ENCODE peak calls at places on chromosomes 3 and 15, in five cellular contexts. One of them, this sample, is unnamed.

GRCh38 chr15:34795267-34796081 is at the start of gene ACTC1:
- DNase-seq in endothelial cell of umbilical vein: peak; percentile 41
- DNase-seq in GM12878: no peak
- DNase-seq in H1: peak; percentile 82
- DNase-seq in HCT116: no peak
- DNase-seq in this sample: peak; percentile 27

GRCh38 chr3:197508051-197508451 is 47.7 kb downstream of the BDH1 start:
- DNase-seq in HCT116: no peak
- DNase-seq in endothelial cell of umbilical vein: no peak
- DNase-seq in H1: no peak
- DNase-seq in GM12878: no peak
- DNase-seq in this sample: no peak

GRCh38 chr3:74692-75243 is 121.8 kb upstream of the CHL1 start:
- DNase-seq in HCT116: no peak
- DNase-seq in endothelial cell of umbilical vein: no peak
- DNase-seq in H1: no peak
- DNase-seq in GM12878: no peak
- DNase-seq in this sample: no peak

GRCh38 chr3:55697177-55697865 is 210.2 kb upstream of the WNT5A start:
- DNase-seq in HCT116: no peak
- DNase-seq in H1: no peak
- DNase-seq in GM12878: no peak
- DNase-seq in endothelial cell of umbilical vein: no peak
- DNase-seq in this sample: no peak

GRCh38 chr3:14210281-14210670 is 31.7 kb downstream of the LSM3 start:
- DNase-seq in GM12878: no peak
- DNase-seq in endothelial cell of umbilical vein: no peak
- DNase-seq in H1: no peak
- DNase-seq in HCT116: no peak
- DNase-seq in this sample: no peak

GRCh38 chr15:49860101-49860500 is 239.3 kb downstream of the DTWD1 start:
- DNase-seq in GM12878: no peak
- DNase-seq in HCT116: no peak
- DNase-seq in H1: no peak
- DNase-seq in endothelial cell of umbilical vein: no peak
- DNase-seq in this sample: no peak

GRCh38 chr3:117910820-117911524 is 1123.7 kb downstream of the IGSF11 start:
- DNase-seq in GM12878: no peak
- DNase-seq in H1: no peak
- DNase-seq in endothelial cell of umbilical vein: no peak
- DNase-seq in HCT116: no peak
- DNase-seq in this sample: peak; percentile 26

GRCh38 chr3:87350367-87351199 is 74.2 kb upstream of the POU1F1 start:
- DNase-seq in GM12878: no peak
- DNase-seq in HCT116: peak; percentile 38
- DNase-seq in H1: no peak
- DNase-seq in endothelial cell of umbilical vein: peak; percentile 67
- DNase-seq in this sample: no peak

GRCh38 chr3:71771884-71772283 is 13.1 kb downstream of the PROK2 start:
- DNase-seq in endothelial cell of umbilical vein: no peak
- DNase-seq in H1: no peak
- DNase-seq in GM12878: no peak
- DNase-seq in HCT116: no peak
- DNase-seq in this sample: no peak

GRCh38 chr3:10999516-10999915 is 7.0 kb downstream of the SLC6A1 start:
- DNase-seq in GM12878: no peak
- DNase-seq in HCT116: no peak
- DNase-seq in H1: no peak
- DNase-seq in endothelial cell of umbilical vein: no peak
- DNase-seq in this sample: no peak

GRCh38 chr3:134357261-134357913 is 16.9 kb downstream of the AMOTL2 start:
- DNase-seq in H1: no peak
- DNase-seq in HCT116: no peak
- DNase-seq in GM12878: no peak
- DNase-seq in endothelial cell of umbilical vein: no peak
- DNase-seq in this sample: no peak

GRCh38 chr3:134092231-134092701 is 62.5 kb upstream of the SLCO2A1 start:
- DNase-seq in endothelial cell of umbilical vein: no peak
- DNase-seq in H1: no peak
- DNase-seq in HCT116: no peak
- DNase-seq in GM12878: no peak
- DNase-seq in this sample: no peak

GRCh38 chr3:172063456-172064432 is 24.4 kb downstream of the FNDC3B start:
- DNase-seq in GM12878: no peak
- DNase-seq in HCT116: no peak
- DNase-seq in H1: no peak
- DNase-seq in endothelial cell of umbilical vein: no peak
- DNase-seq in this sample: no peak

GRCh38 chr3:5580821-5581220 is 393.3 kb downstream of the EDEM1 start:
- DNase-seq in H1: no peak
- DNase-seq in GM12878: no peak
- DNase-seq in endothelial cell of umbilical vein: no peak
- DNase-seq in HCT116: no peak
- DNase-seq in this sample: no peak

GRCh38 chr3:76063019-76063418 is 277.7 kb upstream of the ZNF717 start:
- DNase-seq in GM12878: no peak
- DNase-seq in H1: no peak
- DNase-seq in HCT116: no peak
- DNase-seq in endothelial cell of umbilical vein: no peak
- DNase-seq in this sample: no peak

GRCh38 chr15:99176757-99177156 is 71.9 kb downstream of the SYNM start:
- DNase-seq in H1: no peak
- DNase-seq in endothelial cell of umbilical vein: no peak
- DNase-seq in GM12878: no peak
- DNase-seq in HCT116: no peak
- DNase-seq in this sample: no peak

GRCh38 chr15:51621917-51622268 is 678 bp downstream of the DMXL2 start:
- DNase-seq in endothelial cell of umbilical vein: peak; percentile 71
- DNase-seq in HCT116: peak; percentile 21
- DNase-seq in H1: peak; percentile 72
- DNase-seq in GM12878: no peak
- DNase-seq in this sample: peak; percentile 42

GRCh38 chr3:1135194-1135593 is 42.4 kb downstream of the CNTN6 start:
- DNase-seq in H1: no peak
- DNase-seq in endothelial cell of umbilical vein: no peak
- DNase-seq in GM12878: no peak
- DNase-seq in HCT116: no peak
- DNase-seq in this sample: no peak

GRCh38 chr15:25811481-25811906 is 51.6 kb downstream of the ATP10A start:
- DNase-seq in H1: no peak
- DNase-seq in endothelial cell of umbilical vein: no peak
- DNase-seq in GM12878: peak; percentile 37
- DNase-seq in HCT116: no peak
- DNase-seq in this sample: no peak

GRCh38 chr15:23564798-23565394 is 578 bp upstream of the MKRN3 start:
- DNase-seq in H1: no peak
- DNase-seq in GM12878: no peak
- DNase-seq in HCT116: no peak
- DNase-seq in endothelial cell of umbilical vein: peak; percentile 1
- DNase-seq in this sample: no peak

GRCh38 chr15:79849789-79850188 is 47.0 kb downstream of the MTHFS start:
- DNase-seq in endothelial cell of umbilical vein: peak; percentile 40
- DNase-seq in HCT116: no peak
- DNase-seq in H1: peak; percentile 58
- DNase-seq in GM12878: no peak
- DNase-seq in this sample: peak; percentile 35

GRCh38 chr3:4689021-4689420 is 195.9 kb downstream of the ITPR1 start:
- DNase-seq in GM12878: no peak
- DNase-seq in endothelial cell of umbilical vein: no peak
- DNase-seq in HCT116: no peak
- DNase-seq in H1: no peak
- DNase-seq in this sample: no peak

GRCh38 chr3:173911446-173911845 is 513.9 kb downstream of the NLGN1 start:
- DNase-seq in endothelial cell of umbilical vein: no peak
- DNase-seq in H1: no peak
- DNase-seq in HCT116: no peak
- DNase-seq in GM12878: no peak
- DNase-seq in this sample: no peak

GRCh38 chr3:194377708-194378107 is 8.2 kb upstream of the LRRC15 start:
- DNase-seq in H1: no peak
- DNase-seq in HCT116: no peak
- DNase-seq in endothelial cell of umbilical vein: no peak
- DNase-seq in GM12878: no peak
- DNase-seq in this sample: no peak

GRCh38 chr15:56749982-56750381 is 16.7 kb upstream of the ZNF280D start:
- DNase-seq in HCT116: no peak
- DNase-seq in endothelial cell of umbilical vein: no peak
- DNase-seq in GM12878: no peak
- DNase-seq in H1: no peak
- DNase-seq in this sample: no peak

GRCh38 chr3:46405301-46406079 is 1.4 kb downstream of the CCR5AS start:
- DNase-seq in H1: no peak
- DNase-seq in endothelial cell of umbilical vein: peak; percentile 69
- DNase-seq in HCT116: no peak
- DNase-seq in GM12878: no peak
- DNase-seq in this sample: peak; percentile 65

GRCh38 chr15:55897560-55898336 is 95.7 kb downstream of the NEDD4 start:
- DNase-seq in HCT116: no peak
- DNase-seq in GM12878: no peak
- DNase-seq in endothelial cell of umbilical vein: peak; percentile 67
- DNase-seq in H1: peak; percentile 62
- DNase-seq in this sample: peak; percentile 51

GRCh38 chr15:64019764-64020163 is 26.5 kb downstream of the DAPK2 start:
- DNase-seq in HCT116: no peak
- DNase-seq in H1: no peak
- DNase-seq in endothelial cell of umbilical vein: peak; percentile 26
- DNase-seq in GM12878: peak; percentile 45
- DNase-seq in this sample: peak; percentile 77

GRCh38 chr15:78200276-78200930 is 34.0 kb downstream of the ACSBG1 start:
- DNase-seq in H1: peak; percentile 37
- DNase-seq in HCT116: no peak
- DNase-seq in endothelial cell of umbilical vein: no peak
- DNase-seq in GM12878: no peak
- DNase-seq in this sample: peak; percentile 19

GRCh38 chr15:95919460-95919859 is 411.0 kb upstream of the NR2F2 start:
- DNase-seq in HCT116: no peak
- DNase-seq in GM12878: no peak
- DNase-seq in endothelial cell of umbilical vein: no peak
- DNase-seq in H1: no peak
- DNase-seq in this sample: no peak

GRCh38 chr15:95921404-95921803 is 409.1 kb upstream of the NR2F2 start:
- DNase-seq in GM12878: no peak
- DNase-seq in endothelial cell of umbilical vein: no peak
- DNase-seq in HCT116: no peak
- DNase-seq in H1: no peak
- DNase-seq in this sample: no peak

GRCh38 chr15:95923797-95924196 is 406.7 kb upstream of the NR2F2 start:
- DNase-seq in H1: no peak
- DNase-seq in GM12878: no peak
- DNase-seq in HCT116: no peak
- DNase-seq in endothelial cell of umbilical vein: no peak
- DNase-seq in this sample: no peak

GRCh38 chr15:95918525-95918924 is 412.0 kb upstream of the NR2F2 start:
- DNase-seq in GM12878: no peak
- DNase-seq in endothelial cell of umbilical vein: no peak
- DNase-seq in H1: no peak
- DNase-seq in HCT116: no peak
- DNase-seq in this sample: no peak

GRCh38 chr15:95922431-95922830 is 408.1 kb upstream of the NR2F2 start:
- DNase-seq in H1: no peak
- DNase-seq in HCT116: peak; percentile 10
- DNase-seq in GM12878: peak; percentile 26
- DNase-seq in endothelial cell of umbilical vein: no peak
- DNase-seq in this sample: no peak
- TF ChIP-seq CTCF in H1: no peak
- TF ChIP-seq CTCF in HCT116: no peak
- TF ChIP-seq CTCF in GM12878: peak; percentile 27
- TF ChIP-seq CTCF in endothelial cell of umbilical vein: no peak
- TF ChIP-seq CTCF in this sample: peak; percentile 41

GRCh38 chr15:88897456-88898194 is 2.3 kb upstream of the HAPLN3 start:
- DNase-seq in GM12878: no peak
- DNase-seq in H1: peak; percentile 63
- DNase-seq in HCT116: no peak
- DNase-seq in endothelial cell of umbilical vein: peak; percentile 84
- DNase-seq in this sample: peak; percentile 89
- TF ChIP-seq POLR2AphosphoS5 in GM12878: no peak
- TF ChIP-seq POLR2AphosphoS5 in H1: peak; percentile 56
- TF ChIP-seq POLR2AphosphoS5 in HCT116: no peak
- TF ChIP-seq POLR2AphosphoS5 in endothelial cell of umbilical vein: no peak
- TF ChIP-seq POLR2AphosphoS5 in this sample: peak; percentile 35

DNA sequence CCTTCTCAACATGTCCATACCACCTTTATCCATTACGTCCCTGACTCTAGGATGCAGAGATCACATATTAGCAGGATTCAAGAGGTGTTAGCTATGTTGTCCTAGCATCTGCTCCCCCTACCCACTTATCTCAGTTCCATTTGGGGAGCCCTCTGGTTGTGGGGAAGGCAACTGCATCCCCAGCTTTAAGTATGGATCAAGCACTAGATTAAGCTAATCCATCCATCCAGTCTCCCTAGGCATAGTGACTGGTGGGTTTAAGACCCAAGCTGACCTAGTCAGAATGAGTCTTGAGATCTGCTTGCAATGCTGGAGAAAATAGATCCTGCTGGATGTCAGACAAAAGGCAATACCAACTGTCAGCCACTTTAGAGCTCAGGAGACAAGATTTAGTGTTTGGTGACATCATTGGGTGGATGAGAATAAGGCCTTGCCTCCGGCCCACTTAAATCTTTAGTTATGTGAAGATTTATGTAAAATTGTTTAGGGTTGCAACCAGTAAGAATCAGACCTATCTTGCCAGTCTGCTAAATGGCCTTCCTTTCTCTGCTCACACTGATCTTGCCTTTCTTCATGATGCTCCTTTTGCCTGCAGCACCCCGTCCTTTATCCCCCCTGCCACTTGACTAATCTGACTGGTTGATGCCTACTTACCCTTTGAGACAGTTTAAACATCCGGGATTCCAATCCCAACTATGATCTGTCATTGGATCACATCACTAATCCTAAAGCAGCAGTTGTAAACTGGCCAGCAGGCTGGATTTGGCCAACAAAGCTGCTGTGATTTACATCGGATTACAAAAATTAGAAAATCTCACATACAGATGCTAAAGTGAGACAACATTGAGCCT is 2.1 kb upstream of the ISY1 start:
- DNase-seq in H1: no peak
- DNase-seq in HCT116: no peak
- DNase-seq in GM12878: no peak
- DNase-seq in endothelial cell of umbilical vein: peak; percentile 30
- DNase-seq in this sample: no peak
- TF ChIP-seq CTCF in H1: peak; percentile 15
- TF ChIP-seq CTCF in HCT116: peak; percentile 15
- TF ChIP-seq CTCF in GM12878: peak; percentile 42
- TF ChIP-seq CTCF in endothelial cell of umbilical vein: peak; percentile 19
- TF ChIP-seq CTCF in this sample: no peak

DNA sequence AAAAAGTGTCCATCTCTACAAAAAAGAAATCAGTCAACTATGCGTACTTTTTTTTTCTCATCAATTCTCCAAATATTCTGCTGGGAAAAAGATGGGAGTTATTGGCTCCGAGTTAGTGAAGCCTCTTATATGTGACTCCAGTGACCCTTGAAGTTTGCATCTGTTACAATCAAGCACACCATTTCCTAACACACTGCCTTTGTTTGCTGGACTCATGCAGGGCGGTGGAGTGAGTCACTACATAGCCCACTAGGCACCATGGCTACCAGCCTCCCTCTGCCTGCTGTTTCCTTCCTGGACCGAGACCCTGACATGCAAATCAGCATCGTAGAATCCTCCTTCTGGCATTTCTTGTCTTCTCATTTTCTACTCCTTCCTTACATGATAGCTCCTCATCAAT is 101.0 kb upstream of the PTX3 start:
- DNase-seq in GM12878: no peak
- DNase-seq in H1: no peak
- DNase-seq in endothelial cell of umbilical vein: peak; percentile 98
- DNase-seq in HCT116: no peak
- DNase-seq in this sample: no peak
- TF ChIP-seq POLR2AphosphoS5 in GM12878: no peak
- TF ChIP-seq POLR2AphosphoS5 in H1: no peak
- TF ChIP-seq POLR2AphosphoS5 in endothelial cell of umbilical vein: peak; percentile 76
- TF ChIP-seq POLR2AphosphoS5 in HCT116: no peak
- TF ChIP-seq POLR2AphosphoS5 in this sample: no peak